ENCODE peak calls at places on chromosomes 5 and 9, in four cellular contexts. O is HepG2, P is K562, Z is GM12878. D is an unnamed sample.

GRCh38 chr9:122468735-122469134 is 9.0 kb downstream of the OR1J1 start:
- DNase-seq in O (no peak), P (no peak), Z (no peak), D (no peak)

GRCh38 chr5:107157811-107158210 is 512.9 kb downstream of the EFNA5 start:
- DNase-seq in O (no peak), P (no peak), Z (no peak), D (no peak)

GRCh38 chr5:50440651-50441478 is at the start of gene EMB:
- DNase-seq in O (no peak), P (no peak), Z (no peak), D (peak)

GRCh38 chr5:145908206-145908945 is 28.0 kb upstream of the SH3RF2 start:
- DNase-seq in O (no peak), P (no peak), Z (no peak), D (no peak)

GRCh38 chr5:80881726-80882125 is 78.4 kb upstream of the RASGRF2 start:
- DNase-seq in O (no peak), P (no peak), Z (no peak), D (no peak)

GRCh38 chr5:149162401-149163084 is 21.2 kb downstream of the ABLIM3 start:
- DNase-seq in O (peak), P (no peak), Z (peak), D (no peak)

GRCh38 chr5:40962207-40962955 is 53.1 kb downstream of the C7 start:
- DNase-seq in O (no peak), P (no peak), Z (no peak), D (no peak)

GRCh38 chr5:109844148-109844547 is 154.4 kb downstream of the MAN2A1 start:
- DNase-seq in O (no peak), P (peak), Z (no peak), D (no peak)

GRCh38 chr5:64451551-64451950 is 54.3 kb upstream of the RGS7BP start:
- DNase-seq in O (no peak), P (no peak), Z (no peak), D (no peak)

GRCh38 chr9:126885089-126885753 is 24.8 kb downstream of the ZBTB34 start:
- DNase-seq in O (peak), P (no peak), Z (no peak), D (no peak)

GRCh38 chr5:127515693-127516440 is 1.6 kb upstream of the PRRC1 start:
- DNase-seq in O (peak), P (no peak), Z (no peak), D (no peak)

GRCh38 chr9:34072868-34073590 is 24.3 kb upstream of the UBAP2 start:
- DNase-seq in O (peak), P (no peak), Z (no peak), D (no peak)
- TF ChIP-seq SMC3 in O (no peak), P (no peak), Z (no peak), D (no peak)

DNA sequence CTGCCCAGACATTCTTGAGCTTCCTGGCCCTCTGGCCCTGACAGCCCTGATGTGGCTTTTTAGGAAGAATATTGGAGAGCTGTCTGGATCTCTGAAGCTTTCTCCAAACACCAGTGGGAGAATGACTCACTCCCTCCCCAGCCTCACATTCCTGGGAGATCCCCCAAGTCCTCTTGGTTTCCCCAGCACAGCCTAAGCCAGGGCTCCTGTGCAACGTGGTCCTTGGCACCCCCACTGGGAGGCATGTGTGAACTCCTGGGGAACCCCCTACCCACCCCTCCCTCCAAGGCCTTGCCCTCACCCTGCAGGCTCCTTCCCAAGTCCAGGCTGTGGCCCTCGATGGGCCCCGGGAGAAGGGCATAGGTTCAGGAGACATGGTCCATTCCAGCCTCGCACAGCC is 12.7 kb downstream of the GLIPR2 start:
- DNase-seq in O (no peak), P (no peak), Z (no peak), D (peak)
- TF ChIP-seq NFIC in O (no peak), P (no peak), Z (no peak), D (no peak)

GRCh38 chr5:43483210-43484048 is at the start of gene TMEM267:
- DNase-seq in O (peak), P (peak), Z (peak), D (peak)
- TF ChIP-seq REST in O (no peak), P (peak), Z (no peak), D (peak)

GRCh38 chr5:72499090-72499489 is 8.1 kb downstream of the ZNF366 start:
- DNase-seq in O (no peak), P (no peak), Z (no peak), D (no peak)

GRCh38 chr5:72497823-72498222 is 9.4 kb downstream of the ZNF366 start:
- DNase-seq in O (no peak), P (no peak), Z (no peak), D (no peak)

GRCh38 chr5:72498284-72498683 is 8.9 kb downstream of the ZNF366 start:
- DNase-seq in O (no peak), P (no peak), Z (no peak), D (no peak)

GRCh38 chr5:72499730-72500129 is 7.5 kb downstream of the ZNF366 start:
- DNase-seq in O (no peak), P (no peak), Z (no peak), D (no peak)

DNA sequence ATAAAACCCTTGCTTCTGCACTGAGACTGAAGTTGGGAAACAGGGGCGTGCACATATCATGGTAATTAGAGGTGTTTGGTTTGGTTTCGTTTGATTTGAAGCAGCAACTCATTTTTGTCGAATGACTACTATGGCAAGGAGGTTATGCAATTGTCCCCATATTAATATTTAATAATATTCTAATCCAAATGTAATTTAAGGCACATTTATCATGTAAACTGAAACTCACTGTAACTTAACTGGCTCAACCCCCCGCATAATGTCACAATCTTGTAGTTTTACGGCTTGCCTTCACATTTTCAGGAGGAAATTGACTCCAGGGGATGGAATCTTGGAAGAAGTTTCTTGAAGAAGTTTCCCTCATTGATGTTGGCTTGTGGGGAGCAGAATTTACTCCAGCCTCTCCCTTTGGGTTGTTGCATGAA is 12.5 kb downstream of the ZNF366 start:
- DNase-seq in O (no peak), P (no peak), Z (no peak), D (no peak)
- TF ChIP-seq SMC3 in O (no peak), P (no peak), Z (no peak), D (no peak)

GRCh38 chr9:111805841-111806241 is 11.1 kb upstream of the SHOC1 start:
- DNase-seq in O (no peak), P (no peak), Z (no peak), D (no peak)
- TF ChIP-seq NFIC in O (no peak), P (no peak), Z (no peak), D (no peak)

DNA sequence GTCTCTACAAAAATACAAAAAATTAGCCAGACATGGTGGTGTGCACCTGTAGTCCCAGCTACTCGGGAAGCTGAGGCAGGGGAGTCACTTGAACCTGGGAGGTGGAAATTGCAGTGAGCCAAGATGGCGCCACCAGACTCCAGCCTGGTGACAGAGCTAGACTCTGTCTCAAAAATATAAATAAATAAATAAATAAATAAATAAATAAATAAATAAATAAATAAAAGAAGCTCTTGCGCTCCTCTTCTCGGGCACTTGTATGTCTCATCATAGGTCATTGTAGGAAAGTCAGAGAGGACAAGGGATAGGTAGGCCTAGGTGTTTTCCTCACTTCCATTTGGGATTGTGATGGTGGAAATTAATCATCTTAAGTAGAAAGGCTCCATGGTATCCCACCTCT is 252.8 kb downstream of the PIK3R1 start:
- DNase-seq in O (no peak), P (no peak), Z (no peak), D (no peak)
- TF ChIP-seq REST in O (no peak), P (no peak), Z (no peak), D (no peak)

GRCh38 chr5:179217356-179217755 is 127.9 kb downstream of the ADAMTS2 start:
- DNase-seq in O (no peak), P (no peak), Z (no peak), D (no peak)
- TF ChIP-seq SMC3 in O (no peak), P (no peak), Z (no peak), D (no peak)

GRCh38 chr9:89533396-89534187 is 35.7 kb upstream of the SEMA4D start:
- DNase-seq in O (no peak), P (no peak), Z (no peak), D (peak)
- TF ChIP-seq NFIC in O (no peak), P (no peak), Z (no peak), D (no peak)

GRCh38 chr5:1173485-1174070 is 27.8 kb upstream of the SLC6A19 start:
- DNase-seq in O (no peak), P (no peak), Z (no peak), D (no peak)

GRCh38 chr5:1172670-1173404 is 28.6 kb upstream of the SLC6A19 start:
- DNase-seq in O (no peak), P (no peak), Z (no peak), D (no peak)

GRCh38 chr5:1175015-1175414 is 26.4 kb upstream of the SLC6A19 start:
- DNase-seq in O (no peak), P (no peak), Z (no peak), D (no peak)

GRCh38 chr5:1175801-1176472 is 25.5 kb upstream of the SLC6A19 start:
- DNase-seq in O (no peak), P (no peak), Z (no peak), D (no peak)

DNA sequence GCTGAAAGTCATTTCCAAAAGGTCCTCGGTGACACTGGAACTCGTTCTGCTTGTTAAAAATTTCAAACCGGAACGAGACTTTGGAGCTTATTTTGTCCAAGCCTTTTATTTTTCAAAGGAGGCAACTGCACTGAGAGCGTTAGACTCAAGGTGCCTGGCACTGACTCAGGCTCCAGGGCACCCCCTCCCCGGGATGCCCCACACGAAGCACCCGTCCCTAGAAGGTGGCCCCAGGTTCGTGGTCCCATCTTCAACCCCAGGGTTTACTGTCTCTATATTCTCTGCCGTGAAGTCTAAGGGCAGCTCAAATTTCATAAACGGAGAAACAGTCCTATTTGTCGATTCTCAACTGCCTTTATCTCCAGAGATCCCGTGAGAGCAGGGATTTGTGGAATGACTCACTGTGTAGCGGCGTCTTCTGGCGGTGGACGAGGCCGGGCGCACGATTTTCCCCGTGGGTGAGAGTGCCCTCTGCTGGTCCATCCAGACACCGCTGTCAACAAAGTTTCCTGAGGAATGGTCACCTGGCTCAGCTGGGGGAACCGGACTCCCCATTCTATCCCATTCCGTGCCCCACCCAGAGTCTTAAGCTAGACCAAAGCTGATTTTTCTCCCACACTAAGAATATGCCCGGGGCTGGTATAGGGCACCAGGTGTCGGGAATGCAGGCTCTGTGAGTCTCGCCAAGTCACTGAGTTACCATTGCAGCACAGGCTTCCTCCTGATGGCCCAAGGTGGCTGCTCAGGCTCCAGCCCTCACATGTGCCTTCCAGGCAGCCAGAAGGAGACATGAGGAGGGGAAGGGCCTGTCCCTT is 27.1 kb upstream of the SLC6A19 start:
- DNase-seq in O (peak), P (peak), Z (no peak), D (peak)
- TF ChIP-seq REST in O (no peak), P (no peak), Z (no peak), D (no peak)

DNA sequence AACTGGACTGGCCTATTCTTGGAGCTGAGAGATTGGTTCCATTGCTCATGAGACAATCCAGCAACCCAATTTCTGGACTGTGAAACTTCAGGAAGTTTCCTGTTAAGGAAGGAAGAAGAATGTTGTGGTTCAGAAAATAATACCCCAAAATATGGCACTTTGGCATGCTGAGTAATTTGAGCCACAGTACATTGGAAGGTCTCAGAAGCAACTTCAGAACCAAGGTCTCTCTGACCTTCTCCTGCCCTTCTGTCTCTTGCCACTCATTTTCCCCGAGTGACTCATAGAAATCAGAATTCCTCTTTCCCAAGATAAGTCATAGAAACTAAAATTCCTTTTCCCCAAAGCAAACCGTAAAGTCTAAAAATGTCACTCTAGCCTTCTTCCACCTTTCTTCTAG is 1366.1 kb downstream of the PTPRD start:
- DNase-seq in O (no peak), P (no peak), Z (no peak), D (no peak)
- TF ChIP-seq SMC3 in O (no peak), P (no peak), Z (no peak), D (no peak)

D was measured in SK-N-SH.